ENCODE peak calls at places on chromosomes 5 and 9, in eight cellular contexts. N is aorta; H is CD4-positive, CD25-positive, alpha-beta regulatory T cell; F is HCT116; A is PC-9; J is mammary epithelial cell; X is CD4-positive, alpha-beta memory T cell; K is heart right ventricle. Z is an unnamed sample. For H3K9me3, the result is how much of the 10 kb centered on the place peaks cover.

GRCh38 chr9:110255064-110255416 is 1.3 kb downstream of the TXN start:
- DNase-seq in J (no peak), N (no peak), K (no peak), F (no peak), H (no peak), A (no peak), X (peak), Z (no peak)

GRCh38 chr9:16058131-16058549 is 505.3 kb downstream of the CCDC171 start:
- DNase-seq in J (peak), A (no peak), N (no peak), F (no peak), K (no peak), X (no peak), H (no peak), Z (no peak)

GRCh38 chr5:110086658-110087388 is 397.1 kb downstream of the MAN2A1 start:
- DNase-seq in N (peak), F (no peak), H (no peak), J (peak), A (no peak), X (no peak), K (no peak), Z (no peak)

GRCh38 chr5:79229357-79230174 is 6.4 kb upstream of the JMY start:
- DNase-seq in F (no peak), H (peak), A (peak), N (no peak), X (peak), K (no peak), J (peak), Z (peak)

GRCh38 chr9:80957806-80958205 is 731.5 kb downstream of the TLE1 start:
- DNase-seq in J (peak), N (no peak), K (no peak), X (no peak), A (no peak), F (no peak), H (no peak), Z (no peak)

GRCh38 chr9:82037126-82037525 is 48.6 kb downstream of the SPATA31D1 start:
- DNase-seq in A (no peak), K (no peak), X (no peak), F (no peak), H (no peak), J (no peak), N (no peak), Z (no peak)

GRCh38 chr5:153456354-153456753 is 34.1 kb upstream of the GRIA1 start:
- DNase-seq in K (no peak), X (no peak), F (no peak), H (no peak), J (no peak), N (no peak), A (no peak), Z (no peak)

GRCh38 chr5:7329712-7330111 is 66.2 kb upstream of the ADCY2 start:
- DNase-seq in F (no peak), X (no peak), N (no peak), H (no peak), A (no peak), J (no peak), K (no peak), Z (no peak)

GRCh38 chr5:160555836-160556660 is 134.4 kb downstream of the PTTG1 start:
- DNase-seq in H (no peak), A (no peak), K (no peak), X (no peak), J (peak), F (no peak), N (no peak), Z (no peak)

GRCh38 chr5:145072880-145073279 is 762.3 kb downstream of the PRELID2 start:
- DNase-seq in N (no peak), H (no peak), J (no peak), A (no peak), K (no peak), X (no peak), F (no peak), Z (no peak)

GRCh38 chr5:142821733-142822487 is 51.7 kb downstream of the ARHGAP26 start:
- DNase-seq in H (no peak), F (peak), J (peak), N (no peak), K (no peak), X (no peak), A (peak), Z (no peak)

GRCh38 chr9:123823194-123823947 is 106.6 kb downstream of the DENND1A start:
- DNase-seq in F (no peak), H (no peak), X (no peak), N (no peak), J (no peak), A (no peak), K (no peak), Z (no peak)

GRCh38 chr9:123832858-123833257 is 97.1 kb downstream of the DENND1A start:
- DNase-seq in H (no peak), J (no peak), F (no peak), X (no peak), K (no peak), N (no peak), A (no peak), Z (no peak)

GRCh38 chr9:123825337-123825736 is 104.6 kb downstream of the DENND1A start:
- DNase-seq in F (no peak), X (no peak), A (no peak), J (no peak), H (no peak), K (no peak), N (no peak), Z (no peak)

GRCh38 chr9:123832176-123832575 is 97.8 kb downstream of the DENND1A start:
- DNase-seq in A (no peak), K (no peak), H (no peak), N (no peak), F (no peak), X (no peak), J (no peak), Z (no peak)

DNA sequence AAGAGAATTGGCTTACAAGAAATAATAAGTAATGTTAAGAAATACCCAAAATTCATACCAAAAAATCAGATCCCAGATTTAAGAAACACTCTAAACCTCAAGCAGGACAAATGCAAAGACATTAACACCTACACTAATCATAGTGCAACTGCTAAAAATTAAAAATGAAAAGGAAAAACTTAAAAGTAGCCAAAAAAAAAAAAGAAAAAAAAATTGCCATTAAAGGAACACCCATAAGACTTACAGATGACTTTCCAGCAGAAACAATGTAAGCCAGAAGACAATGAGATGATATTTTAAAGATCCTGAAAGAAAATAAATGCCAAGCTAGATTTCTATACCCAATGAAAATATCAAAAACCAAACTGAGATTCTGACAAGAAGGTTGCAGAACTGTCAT is 101.5 kb downstream of the DENND1A start:
- DNase-seq in F (no peak), X (no peak), J (no peak), H (no peak), K (no peak), A (no peak), N (no peak), Z (no peak)
- H3K9me3 ChIP-seq in F (under half), X (under half), J (under half), H (under half), K (under half), A (under half), N (under half), Z (under half)

GRCh38 chr5:56307714-56308346 is 74.7 kb upstream of the ANKRD55 start:
- DNase-seq in A (no peak), F (no peak), K (no peak), H (no peak), J (no peak), X (no peak), N (no peak), Z (no peak)

GRCh38 chr5:56305001-56305400 is 71.9 kb upstream of the ANKRD55 start:
- DNase-seq in N (no peak), H (no peak), F (no peak), X (no peak), J (no peak), K (no peak), A (no peak), Z (no peak)

GRCh38 chr5:56305551-56305950 is 72.4 kb upstream of the ANKRD55 start:
- DNase-seq in N (no peak), F (no peak), A (no peak), X (no peak), H (no peak), J (no peak), K (no peak), Z (no peak)

GRCh38 chr5:56309262-56309826 is 76.2 kb upstream of the ANKRD55 start:
- DNase-seq in K (no peak), J (no peak), X (no peak), N (no peak), F (no peak), A (no peak), H (no peak), Z (no peak)

GRCh38 chr5:56306433-56307150 is 73.5 kb upstream of the ANKRD55 start:
- DNase-seq in F (no peak), A (no peak), H (no peak), J (no peak), X (no peak), N (no peak), K (no peak), Z (no peak)
- H3K9me3 ChIP-seq in F (under half), A (under half), H (under half), J (under half), X (under half), N (under half), K (under half), Z (under half)

DNA sequence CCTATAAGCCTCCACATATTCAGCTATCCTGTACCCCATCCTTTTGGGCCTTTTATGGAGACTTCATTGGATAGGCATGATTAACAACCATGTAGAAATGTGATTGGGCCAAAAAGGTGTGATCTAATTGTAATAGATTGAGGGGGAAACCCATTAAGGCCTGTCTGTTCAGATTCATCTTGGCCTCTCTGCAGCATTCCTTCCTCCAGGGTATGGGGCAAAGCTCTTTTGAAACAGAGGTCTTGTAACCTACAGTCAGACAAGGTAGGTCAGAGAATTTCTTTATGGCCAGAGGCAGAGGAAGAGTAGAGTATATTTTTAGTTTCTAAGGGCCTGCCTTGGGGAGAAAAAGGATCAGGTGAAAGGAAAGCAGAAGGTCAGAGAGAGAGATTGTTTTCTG is 98.5 kb downstream of the INVS start:
- DNase-seq in N (no peak), J (no peak), K (no peak), X (no peak), A (no peak), F (no peak), H (no peak), Z (no peak)
- H3K9me3 ChIP-seq in N (under half), J (under half), K (under half), X (under half), A (under half), F (under half), H (under half), Z (under half)

DNA sequence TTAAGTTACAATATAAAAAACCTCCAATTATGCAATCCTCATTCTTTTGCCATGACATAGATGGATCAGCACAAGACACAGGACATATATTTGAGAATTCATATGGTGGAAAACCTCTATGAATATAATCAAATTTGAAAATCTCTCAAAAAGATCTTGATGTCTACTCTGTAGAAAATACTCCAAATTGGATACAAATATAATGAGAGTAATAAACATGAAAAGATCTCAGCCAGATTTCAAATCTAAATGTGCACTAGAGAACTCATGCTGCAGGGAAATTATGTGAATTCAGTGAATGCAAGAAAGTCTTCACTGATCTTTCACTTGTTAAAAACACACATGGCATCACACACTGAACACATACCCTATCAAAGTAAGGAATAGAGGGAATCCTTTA is 13.8 kb downstream of the PCDHB15 start:
- DNase-seq in H (no peak), F (no peak), K (no peak), N (no peak), J (no peak), A (no peak), X (no peak), Z (no peak)
- H3K9me3 ChIP-seq in H (half or more), F (under half), K (under half), N (under half), J (under half), A (under half), X (under half), Z (under half)

DNA sequence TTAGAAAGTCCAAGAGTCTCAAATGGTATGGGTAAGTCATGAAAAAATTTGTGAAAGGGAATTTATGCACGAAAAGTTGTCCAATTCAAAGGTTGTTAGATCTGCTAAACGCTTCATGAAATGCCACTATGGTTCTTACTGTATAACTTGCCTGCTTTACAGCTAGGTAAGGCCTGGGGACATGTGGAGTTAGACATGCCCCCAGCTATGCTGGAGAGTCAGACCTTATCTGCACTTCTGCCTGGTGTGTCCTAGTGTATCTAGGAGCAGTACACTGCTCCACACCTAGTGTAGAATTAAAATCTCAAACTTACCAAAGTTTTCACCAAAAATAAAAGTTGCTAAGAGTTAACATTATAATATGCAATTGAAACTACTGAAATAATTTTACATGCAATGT is 136.8 kb downstream of the MAPKAP1 start:
- DNase-seq in A (no peak), F (no peak), J (no peak), K (no peak), H (no peak), X (no peak), N (no peak), Z (no peak)
- H3K9me3 ChIP-seq in A (under half), F (under half), J (under half), K (under half), H (under half), X (under half), N (under half), Z (under half)

GRCh38 chr5:137733011-137733410 is 2.9 kb downstream of the KLHL3 start:
- DNase-seq in A (peak), K (no peak), X (no peak), J (no peak), H (no peak), F (no peak), N (no peak), Z (no peak)

GRCh38 chr5:137735531-137736284 is at the start of gene KLHL3:
- DNase-seq in J (peak), F (no peak), K (peak), A (peak), H (peak), N (peak), X (peak), Z (no peak)

GRCh38 chr5:137737349-137738256 is 1.7 kb upstream of the KLHL3 start:
- DNase-seq in X (peak), F (no peak), N (no peak), J (no peak), A (peak), K (peak), H (no peak), Z (no peak)

GRCh38 chr5:137733922-137734695 is 1.8 kb downstream of the KLHL3 start:
- DNase-seq in N (no peak), X (no peak), J (no peak), A (no peak), K (no peak), F (no peak), H (no peak), Z (no peak)

GRCh38 chr5:137734962-137735530 is 843 bp downstream of the KLHL3 start:
- DNase-seq in N (peak), K (peak), X (no peak), A (no peak), H (no peak), F (no peak), J (peak), Z (peak)
- H3K9me3 ChIP-seq in N (under half), K (under half), X (under half), A (under half), H (under half), F (under half), J (under half), Z (under half)

GRCh38 chr5:44794371-44794770 is 14.4 kb upstream of the MRPS30 start:
- DNase-seq in X (no peak), J (no peak), A (no peak), K (no peak), N (no peak), H (no peak), F (no peak), Z (no peak)
- H3K9me3 ChIP-seq in X (under half), J (under half), A (under half), K (under half), N (under half), H (under half), F (under half), Z (under half)

GRCh38 chr5:158302029-158302428 is 443.1 kb upstream of the CLINT1 start:
- DNase-seq in J (no peak), K (no peak), X (no peak), H (no peak), A (no peak), F (no peak), N (no peak), Z (no peak)

GRCh38 chr5:158301186-158301585 is 442.2 kb upstream of the CLINT1 start:
- DNase-seq in N (no peak), K (no peak), F (no peak), J (no peak), A (no peak), X (no peak), H (no peak), Z (no peak)

GRCh38 chr5:158297002-158297527 is 438.1 kb upstream of the CLINT1 start:
- DNase-seq in H (no peak), N (no peak), A (no peak), K (no peak), J (no peak), X (no peak), F (no peak), Z (no peak)
- H3K9me3 ChIP-seq in H (under half), N (under half), A (under half), K (under half), J (under half), X (under half), F (under half), Z (under half)

GRCh38 chr5:1038417-1039209 is 30.0 kb downstream of the NKD2 start:
- DNase-seq in N (peak), K (no peak), J (no peak), H (no peak), A (no peak), X (no peak), F (no peak), Z (no peak)
- H3K9me3 ChIP-seq in N (under half), K (under half), J (under half), H (under half), A (under half), X (under half), F (under half), Z (under half)

GRCh38 chr9:111400564-111400898 is 70.5 kb upstream of the OR2K2 start:
- DNase-seq in N (no peak), H (no peak), F (no peak), J (peak), A (no peak), K (no peak), X (no peak), Z (no peak)
- H3K9me3 ChIP-seq in N (under half), H (under half), F (under half), J (under half), A (under half), K (under half), X (under half), Z (under half)

Z was measured in T-helper 17 cell.